ENCODE peak calls at places on chromosomes 7 and 10, in six cellular contexts. D is A549, Y is endothelial cell of umbilical vein, L is NB4, W is HepG2, C is K562. U is an unnamed sample.

GRCh38 chr10:122640921-122641320 is 58.7 kb downstream of the C10orf120 start:
- DNase-seq in D (no peak), Y (no peak), L (no peak), W (no peak), C (no peak), U (no peak)

GRCh38 chr7:80781561-80781979 is 137.3 kb downstream of the SEMA3C start:
- DNase-seq in D (no peak), Y (peak; percentile 74), L (no peak), W (no peak), C (no peak), U (no peak)

GRCh38 chr7:157751351-157751750 is 414.5 kb downstream of the DNAJB6 start:
- DNase-seq in D (no peak), Y (no peak), L (no peak), W (no peak), C (no peak), U (no peak)

GRCh38 chr7:134947329-134947728 is 39.0 kb upstream of the AGBL3 start:
- DNase-seq in D (no peak), Y (no peak), L (no peak), W (no peak), C (no peak), U (no peak)

GRCh38 chr7:105654994-105655900 is 74.0 kb upstream of the EFCAB10 start:
- DNase-seq in D (no peak), Y (peak; percentile 81), L (peak; percentile 38), W (no peak), C (peak; percentile 54), U (no peak)

GRCh38 chr10:30538086-30538485 is 91.5 kb downstream of the LYZL2 start:
- DNase-seq in D (peak; percentile 57), Y (no peak), L (no peak), W (peak; percentile 80), C (no peak), U (no peak)

GRCh38 chr10:43390791-43391190 is 18.2 kb downstream of the HNRNPF start:
- DNase-seq in D (no peak), Y (peak; percentile 30), L (no peak), W (peak; percentile 42), C (no peak), U (no peak)

GRCh38 chr7:142908921-142909870 is 23.7 kb upstream of the TRPV6 start:
- DNase-seq in D (peak; percentile 70), Y (no peak), L (peak; percentile 62), W (no peak), C (peak; percentile 51), U (no peak)

GRCh38 chr7:1694551-1694950 is 24.5 kb downstream of the ELFN1 start:
- DNase-seq in D (no peak), Y (no peak), L (no peak), W (no peak), C (no peak), U (no peak)

GRCh38 chr7:47534322-47535032 is 47.4 kb downstream of the TNS3 start:
- DNase-seq in D (no peak), Y (no peak), L (no peak), W (no peak), C (peak; percentile 2), U (no peak)

GRCh38 chr10:131249957-131250347 is 61.6 kb downstream of the TCERG1L start:
- DNase-seq in D (no peak), Y (no peak), L (no peak), W (no peak), C (no peak), U (no peak)

GRCh38 chr10:68296833-68297232 is 35.0 kb upstream of the HNRNPH3 start:
- DNase-seq in D (no peak), Y (no peak), L (no peak), W (no peak), C (no peak), U (no peak)
- TF ChIP-seq MYC in D (no peak), Y (no peak), L (no peak), W (no peak), C (no peak), U (no peak)

GRCh38 chr10:133262696-133263095 is 14.0 kb downstream of the ADAM8 start:
- DNase-seq in D (no peak), Y (no peak), L (no peak), W (no peak), C (no peak), U (no peak)
- TF ChIP-seq MYC in D (no peak), Y (no peak), L (no peak), W (no peak), C (no peak), U (no peak)

DNA sequence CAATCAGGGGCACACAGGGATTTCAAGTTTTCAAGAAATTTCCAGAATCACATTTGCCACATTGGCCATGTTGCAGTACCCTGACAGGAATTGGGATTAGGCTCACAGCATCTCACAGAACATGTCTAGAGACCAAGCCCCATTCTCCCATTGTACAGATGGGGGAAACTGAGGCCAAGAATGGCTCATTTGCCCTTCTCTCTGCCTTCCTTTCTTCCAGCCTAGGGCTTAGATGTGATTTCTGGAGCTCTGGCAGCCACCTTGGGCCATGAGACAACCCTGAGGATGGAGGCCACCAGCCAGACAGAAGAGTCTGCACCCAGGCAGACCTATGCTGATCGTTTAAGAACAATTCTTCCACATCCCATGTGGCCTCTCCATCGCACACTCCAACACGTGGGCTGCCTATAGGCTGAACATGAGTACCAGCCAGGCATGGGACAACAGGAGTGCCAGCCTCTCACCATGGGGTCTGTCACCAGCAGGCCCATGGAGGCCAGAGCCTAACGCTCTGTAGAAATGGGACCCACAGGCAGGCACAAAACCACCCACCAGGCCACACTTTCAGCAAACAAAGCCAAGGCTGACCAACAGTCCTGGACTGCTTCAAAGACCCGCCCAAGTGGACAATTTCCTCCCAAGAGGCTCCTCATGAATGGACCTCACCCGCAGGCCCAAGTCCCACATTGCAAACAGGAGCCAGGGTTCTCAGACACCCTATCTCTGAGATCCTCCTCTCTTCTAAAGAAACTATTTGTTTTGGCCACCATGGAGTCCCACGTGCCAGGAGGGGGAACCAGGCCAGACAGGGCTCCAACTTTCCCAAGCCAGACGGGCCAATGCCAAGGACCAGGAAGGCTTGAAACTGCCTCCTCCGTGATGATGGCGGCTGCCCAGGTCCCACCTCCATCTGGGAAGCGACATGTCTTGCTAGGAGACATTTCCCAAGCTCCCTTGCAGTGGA is 20.7 kb downstream of the PDGFA start:
- DNase-seq in D (no peak), Y (no peak), L (no peak), W (no peak), C (no peak), U (no peak)
- TF ChIP-seq MYC in D (no peak), Y (no peak), L (no peak), W (no peak), C (no peak), U (no peak)

GRCh38 chr7:156224441-156225225 is 412.4 kb upstream of the SHH start:
- DNase-seq in D (no peak), Y (no peak), L (no peak), W (no peak), C (no peak), U (no peak)
- TF ChIP-seq MYC in D (no peak), Y (no peak), L (no peak), W (no peak), C (no peak), U (no peak)

DNA sequence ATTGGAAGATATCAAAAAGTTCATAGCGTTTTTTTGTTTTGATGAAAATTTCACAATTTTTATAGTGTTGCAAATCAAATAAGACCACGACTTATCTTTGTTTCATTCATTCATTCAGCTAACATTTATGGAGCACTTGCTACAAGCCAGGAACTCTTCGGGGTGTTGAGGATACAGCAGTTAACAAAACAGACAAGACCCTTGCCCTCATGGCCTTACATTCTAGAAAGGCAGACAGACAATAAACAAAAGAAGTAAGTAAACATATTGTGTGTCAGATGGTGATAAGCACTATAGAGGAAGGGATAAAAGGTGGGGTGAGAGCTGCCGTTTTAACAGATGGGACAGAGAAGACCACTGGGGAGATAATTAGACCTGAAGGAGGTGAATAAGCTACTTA is 41.6 kb upstream of the GSAP start:
- DNase-seq in D (no peak), Y (no peak), L (no peak), W (peak; percentile 81), C (no peak), U (no peak)
- TF ChIP-seq MYC in D (no peak), Y (no peak), L (no peak), W (no peak), C (no peak), U (no peak)

GRCh38 chr10:100749309-100750217 is 4.2 kb downstream of the PAX2 start:
- DNase-seq in D (no peak), Y (no peak), L (no peak), W (no peak), C (no peak), U (no peak)
- TF ChIP-seq MYC in D (no peak), Y (no peak), L (no peak), W (no peak), C (no peak), U (no peak)

DNA sequence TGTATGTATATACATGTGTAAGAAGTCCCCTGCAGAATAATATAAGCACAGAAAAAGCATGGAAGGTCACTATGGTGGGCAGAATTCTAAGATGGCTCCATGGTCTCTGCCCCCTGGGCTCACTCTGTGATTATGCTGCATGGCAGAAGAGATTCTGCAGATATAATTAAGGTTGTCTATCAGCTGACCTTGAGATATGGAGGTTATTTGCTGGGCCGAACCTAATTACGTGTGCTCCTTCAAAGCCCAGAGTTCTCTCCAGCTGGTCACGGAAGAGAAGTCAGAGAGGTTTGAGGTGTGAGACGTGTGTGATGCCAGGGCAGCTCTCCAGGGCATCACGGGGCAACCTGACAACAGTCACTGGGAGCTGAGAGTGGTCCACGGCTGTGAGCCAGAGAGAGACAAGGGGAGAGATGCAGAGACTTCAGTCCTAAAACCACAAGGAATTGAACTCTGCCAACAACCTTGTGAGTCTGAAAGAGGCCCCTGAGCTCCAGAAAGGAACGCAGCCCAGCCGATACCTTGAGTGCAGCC is 11.5 kb downstream of the PAPOLB start:
- DNase-seq in D (no peak), Y (no peak), L (no peak), W (no peak), C (no peak), U (no peak)
- TF ChIP-seq MYC in D (no peak), Y (no peak), L (no peak), W (no peak), C (no peak), U (no peak)

U was measured in GM12878.